ENCODE peak calls at places on chromosomes 12 and 14, in four cellular contexts. U, C, G and O are unnamed samples.

GRCh38 chr12:47739959-47740358 is 14.7 kb upstream of the ENDOU start:
- DNase-seq in C (no peak), U (no peak), G (no peak), O (no peak)

GRCh38 chr14:62081956-62082355 is 319.7 kb downstream of the SNAPC1 start:
- DNase-seq in U (no peak), G (no peak), C (no peak), O (no peak)

GRCh38 chr14:64654072-64654899 is 49.9 kb upstream of the PLEKHG3 start:
- DNase-seq in U (peak), G (no peak), C (no peak), O (no peak)

GRCh38 chr12:77062846-77063461 is 2.4 kb downstream of the E2F7 start:
- DNase-seq in G (no peak), C (no peak), U (peak), O (no peak)

GRCh38 chr14:55336161-55336560 is 64.9 kb downstream of the FBXO34 start:
- DNase-seq in C (no peak), U (peak), G (no peak), O (no peak)

GRCh38 chr12:116459011-116459410 is 100.2 kb upstream of the MAP1LC3B2 start:
- DNase-seq in C (no peak), G (no peak), U (no peak), O (no peak)

GRCh38 chr14:25516838-25517237 is 466.9 kb upstream of the STXBP6 start:
- DNase-seq in C (no peak), G (no peak), U (no peak), O (no peak)

GRCh38 chr12:12979731-12980259 is 20.3 kb downstream of the HEBP1 start:
- DNase-seq in C (no peak), U (peak), G (no peak), O (no peak)

GRCh38 chr12:56808954-56809353 is 45.8 kb downstream of the HSD17B6 start:
- DNase-seq in G (no peak), U (no peak), C (no peak), O (no peak)

GRCh38 chr14:55373784-55374725 is 37.6 kb downstream of the ATG14 start:
- DNase-seq in G (no peak), C (no peak), U (no peak), O (no peak)

GRCh38 chr12:9973951-9974350 is 2.7 kb downstream of the CLEC12A start:
- DNase-seq in C (no peak), G (no peak), U (no peak), O (no peak)

GRCh38 chr12:92426346-92426745 is 276.4 kb upstream of the PLEKHG7 start:
- DNase-seq in U (no peak), C (no peak), G (no peak), O (no peak)

GRCh38 chr12:54139030-54139429 is 49.8 kb downstream of the SMUG1 start:
- DNase-seq in C (no peak), U (no peak), G (no peak), O (no peak)

GRCh38 chr12:113186033-113186365 is 478 bp downstream of the RITA1 start:
- DNase-seq in C (no peak), U (no peak), G (no peak), O (no peak)

GRCh38 chr12:105813201-105813600 is 325.6 kb downstream of the NUAK1 start:
- DNase-seq in G (no peak), C (no peak), U (no peak), O (no peak)

GRCh38 chr14:83147006-83147405 is 1613.4 kb upstream of the SEL1L start:
- DNase-seq in C (no peak), U (no peak), G (no peak), O (no peak)

GRCh38 chr14:104746071-104746545 is 6.8 kb upstream of the SIVA1 start:
- DNase-seq in C (no peak), U (no peak), G (peak), O (no peak)

GRCh38 chr12:109236257-109236656 is 72.8 kb downstream of the FOXN4 start:
- DNase-seq in C (no peak), U (no peak), G (no peak), O (no peak)

GRCh38 chr12:43309845-43310405 is 242.1 kb downstream of the ADAMTS20 start:
- DNase-seq in U (peak), C (no peak), G (no peak), O (no peak)

GRCh38 chr12:112018571-112019237 is 5.5 kb downstream of the ERP29 start:
- DNase-seq in C (no peak), G (no peak), U (peak), O (no peak)

GRCh38 chr14:21023817-21024667 is 819 bp downstream of the NDRG2 start:
- DNase-seq in U (no peak), C (no peak), G (no peak), O (no peak)

GRCh38 chr12:80269953-80270552 is 170.7 kb downstream of the OTOGL start:
- DNase-seq in G (no peak), C (no peak), U (peak), O (no peak)

GRCh38 chr12:5026342-5026938 is 17.2 kb upstream of the KCNA5 start:
- DNase-seq in C (no peak), G (no peak), U (no peak), O (no peak)

GRCh38 chr12:1594295-1595025 is at the start of gene FBXL14:
- DNase-seq in U (peak), G (peak), C (peak), O (peak)

GRCh38 chr14:31657917-31658316 is 96.7 kb downstream of the NUBPL start:
- DNase-seq in U (no peak), C (no peak), G (no peak), O (no peak)